ENCODE peak calls at places on chromosomes 1 and 21, in four cellular contexts. N is PC-3, B is OCI-LY7, Z is GM23338. C is an unnamed sample. For H3K9me2, the result is how much of the 10 kb centered on the place peaks cover.

GRCh38 chr1:11940260-11940921 is 5.9 kb downstream of the PLOD1 start:
- DNase-seq in Z (no peak), N (no peak), B (no peak), C (no peak)

GRCh38 chr1:209692745-209693504 is 11.7 kb upstream of the HSD11B1 start:
- DNase-seq in Z (peak), N (peak), B (peak), C (peak)

GRCh38 chr1:65512967-65513777 is 92.7 kb downstream of the LEPR start:
- DNase-seq in B (no peak), Z (no peak), N (no peak), C (no peak)

GRCh38 chr21:26148071-26148470 is 22.5 kb downstream of the APP start:
- DNase-seq in N (no peak), B (no peak), Z (peak), C (no peak)

GRCh38 chr1:53051676-53052075 is 10.3 kb upstream of the PODN start:
- DNase-seq in N (no peak), Z (no peak), B (no peak), C (no peak)

GRCh38 chr1:81554108-81554507 is 246.6 kb upstream of the ADGRL2 start:
- DNase-seq in N (no peak), B (no peak), Z (no peak), C (no peak)

GRCh38 chr1:70358921-70359564 is 4.5 kb upstream of the ANKRD13C start:
- DNase-seq in B (no peak), N (peak), Z (no peak), C (no peak)

GRCh38 chr21:19120591-19120990 is 717.0 kb upstream of the TMPRSS15 start:
- DNase-seq in Z (peak), B (no peak), N (no peak), C (no peak)

GRCh38 chr1:113223546-113223945 is 150.5 kb downstream of the LRIG2 start:
- DNase-seq in Z (no peak), N (no peak), B (no peak), C (no peak)

GRCh38 chr1:106954830-106955229 is 101.6 kb upstream of the PRMT6 start:
- DNase-seq in B (no peak), Z (no peak), N (no peak), C (no peak)

GRCh38 chr1:42282024-42282579 is 52.9 kb downstream of the FOXJ3 start:
- DNase-seq in Z (no peak), B (no peak), N (no peak), C (peak)

GRCh38 chr1:172051898-172052297 is 210.6 kb downstream of the DNM3 start:
- DNase-seq in Z (no peak), N (no peak), B (no peak), C (no peak)

GRCh38 chr1:85027242-85027983 is 20.9 kb downstream of the MCOLN3 start:
- DNase-seq in N (peak), Z (peak), B (peak), C (no peak)

GRCh38 chr1:40023379-40023944 is 17.1 kb upstream of the CAP1 start:
- DNase-seq in B (no peak), N (no peak), Z (no peak), C (no peak)

GRCh38 chr1:118337346-118337745 is 152.3 kb upstream of the SPAG17 start:
- DNase-seq in N (peak), Z (no peak), B (no peak), C (no peak)

GRCh38 chr1:35656148-35656862 is 15.0 kb upstream of the PSMB2 start:
- DNase-seq in Z (no peak), B (no peak), N (peak), C (no peak)

GRCh38 chr1:209743145-209743482 is 12.7 kb upstream of the TRAF3IP3 start:
- DNase-seq in N (peak), B (no peak), Z (no peak), C (no peak)

GRCh38 chr1:55428944-55429931 is 214.1 kb upstream of the USP24 start:
- DNase-seq in B (no peak), N (peak), Z (peak), C (peak)

GRCh38 chr1:114009042-114009392 is 29.7 kb downstream of the OLFML3 start:
- DNase-seq in B (no peak), N (no peak), Z (no peak), C (no peak)

GRCh38 chr1:94285026-94285654 is 47.8 kb upstream of the ARHGAP29 start:
- DNase-seq in N (peak), Z (no peak), B (no peak), C (peak)

GRCh38 chr1:161921491-161921890 is 102.2 kb downstream of the OLFML2B start:
- DNase-seq in Z (no peak), N (no peak), B (no peak), C (no peak)

GRCh38 chr1:35936828-35937227 is 5.9 kb downstream of the AGO3 start:
- DNase-seq in N (no peak), Z (no peak), B (no peak), C (no peak)

GRCh38 chr1:186858923-186859322 is 30.2 kb downstream of the PLA2G4A start:
- DNase-seq in B (no peak), N (no peak), Z (no peak), C (no peak)

GRCh38 chr1:3858231-3858981 is 1.1 kb downstream of the DFFB start:
- DNase-seq in Z (peak), B (peak), N (peak), C (no peak)

GRCh38 chr1:160398823-160399222 is 1.5 kb upstream of the VANGL2 start:
- DNase-seq in N (peak), B (no peak), Z (no peak), C (no peak)

GRCh38 chr1:40848530-40849189 is 13.5 kb downstream of the CITED4 start:
- DNase-seq in N (peak), B (peak), Z (peak), C (peak)

GRCh38 chr1:90475623-90476022 is 241.5 kb downstream of the BARHL2 start:
- DNase-seq in Z (peak), N (peak), B (no peak), C (no peak)

GRCh38 chr1:77044133-77044849 is 174.9 kb downstream of the PIGK start:
- DNase-seq in B (no peak), N (peak), Z (no peak), C (no peak)

DNA sequence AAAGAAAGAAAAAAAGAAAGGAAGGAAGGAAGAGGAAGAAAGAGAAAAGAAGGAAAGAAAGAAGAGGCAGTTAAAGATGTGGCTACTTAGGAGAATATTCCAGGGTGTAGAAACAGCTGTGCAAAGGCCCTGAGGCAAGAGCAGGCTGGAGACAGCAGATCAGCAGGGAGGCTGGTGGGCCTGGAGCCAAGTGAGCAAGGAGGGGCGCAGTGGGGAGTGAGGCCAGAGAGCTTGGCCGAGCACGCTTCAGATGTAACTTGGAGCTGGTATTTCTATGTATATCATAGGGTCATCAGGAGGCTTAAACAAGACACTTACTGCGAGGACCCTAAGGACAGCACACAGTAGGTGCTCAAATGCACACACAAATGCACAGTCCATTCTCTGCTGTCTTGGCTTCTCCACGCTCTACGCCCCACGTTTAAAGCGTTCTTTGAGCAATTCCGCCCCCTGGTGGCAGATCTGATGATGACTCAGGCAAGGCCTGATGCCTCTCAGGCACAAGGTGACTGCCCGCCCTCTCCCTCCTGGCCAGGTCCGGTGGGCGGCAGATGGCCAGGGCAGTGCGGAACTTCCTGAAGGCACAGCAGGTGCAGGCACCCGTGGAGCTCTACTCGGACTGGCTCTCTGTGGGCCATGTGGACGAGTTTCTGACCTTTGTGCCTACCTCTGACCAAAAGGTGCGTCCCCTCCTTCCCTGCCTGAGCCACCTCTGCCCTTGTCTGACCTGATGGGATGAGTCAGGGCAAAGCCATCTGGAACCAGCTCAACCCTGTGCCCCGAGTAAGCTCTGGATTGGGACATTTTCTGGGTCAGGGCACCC is 11.9 kb upstream of the PADI3 start:
- DNase-seq in B (peak), N (peak), Z (peak), C (peak)
- H3K9me2 ChIP-seq in B (under half), N (under half), Z (under half), C (under half)

DNA sequence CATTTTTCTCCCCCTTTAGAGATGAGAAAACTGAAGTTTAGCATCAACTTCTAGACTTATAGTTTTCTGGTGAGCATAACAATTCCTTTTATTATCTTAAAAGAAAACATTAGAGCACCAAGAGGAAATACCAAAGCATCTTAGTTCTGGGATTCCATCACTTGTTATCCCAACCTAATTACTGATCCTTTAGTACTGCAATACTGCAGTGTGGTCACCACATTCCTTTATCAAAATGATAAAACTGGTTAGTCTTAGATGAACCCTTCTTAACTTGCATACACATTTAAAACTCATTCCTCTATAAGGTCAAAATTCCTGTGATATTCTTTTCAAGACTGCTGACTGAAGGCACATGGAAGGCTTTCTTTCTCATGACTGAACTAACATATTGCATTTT is 23.1 kb downstream of the SOD1 start:
- DNase-seq in Z (no peak), B (no peak), N (no peak), C (no peak)
- H3K9me2 ChIP-seq in Z (under half), B (under half), N (under half), C (under half)

GRCh38 chr1:227760377-227760776 is 25.1 kb downstream of the SNAP47 start:
- DNase-seq in B (no peak), N (no peak), Z (no peak), C (no peak)
- H3K9me2 ChIP-seq in B (under half), N (under half), Z (under half), C (under half)

GRCh38 chr1:232574867-232575523 is 54.9 kb downstream of the SIPA1L2 start:
- DNase-seq in B (no peak), N (peak), Z (no peak), C (no peak)

GRCh38 chr1:232577809-232578208 is 52.1 kb downstream of the SIPA1L2 start:
- DNase-seq in N (no peak), B (peak), Z (no peak), C (no peak)

GRCh38 chr1:232576537-232576936 is 53.4 kb downstream of the SIPA1L2 start:
- DNase-seq in N (no peak), B (no peak), Z (no peak), C (no peak)

GRCh38 chr1:232574077-232574476 is 55.9 kb downstream of the SIPA1L2 start:
- DNase-seq in N (no peak), B (no peak), Z (no peak), C (no peak)

GRCh38 chr1:232575524-232576040 is 54.4 kb downstream of the SIPA1L2 start:
- DNase-seq in B (no peak), Z (no peak), N (peak), C (no peak)
- H3K9me2 ChIP-seq in B (under half), Z (under half), N (under half), C (under half)

GRCh38 chr1:156581661-156582387 is 2.3 kb downstream of the TTC24 start:
- DNase-seq in Z (no peak), B (peak), N (no peak), C (no peak)

GRCh38 chr1:156578006-156578405 is 1.5 kb upstream of the TTC24 start:
- DNase-seq in B (no peak), N (no peak), Z (no peak), C (no peak)

GRCh38 chr1:156577512-156577911 is 2.0 kb upstream of the TTC24 start:
- DNase-seq in N (peak), Z (no peak), B (no peak), C (no peak)

GRCh38 chr1:156582388-156583022 is 3.0 kb downstream of the TTC24 start:
- DNase-seq in B (peak), N (no peak), Z (no peak), C (no peak)

GRCh38 chr1:156579472-156579871 is at the start of gene TTC24:
- DNase-seq in B (no peak), N (no peak), Z (no peak), C (no peak)
- H3K9me2 ChIP-seq in B (under half), N (under half), Z (under half), C (under half)

C was measured in PC-9.